ENCODE peak calls at places on chromosomes 11 and 22, in nine cellular contexts. C is upper lobe of right lung, Z is A549, M is mesothelial cell of epicardium, Q is fibroblast of mammary gland, L is uterus, N is Calu3, P is mammary epithelial cell, Y is epithelial cell of esophagus. K is an unnamed sample.

GRCh38 chr11:120273432-120273831 is 33.5 kb downstream of the POU2F3 start:
- DNase-seq in C (no peak), Z (no peak), M (no peak), Q (peak; percentile 47), L (no peak), N (no peak), P (peak; percentile 40), Y (peak; percentile 68), K (no peak)

GRCh38 chr11:6320411-6321207 is at the start of gene CAVIN3:
- DNase-seq in C (peak; percentile 86), Z (peak; percentile 23), M (peak; percentile 54), Q (peak; percentile 88), L (peak; percentile 89), N (peak; percentile 77), P (peak; percentile 92), Y (peak; percentile 89), K (peak; percentile 93)

GRCh38 chr11:28636033-28636432 is 527.8 kb downstream of the METTL15 start:
- DNase-seq in C (no peak), Z (no peak), M (peak; percentile 51), Q (no peak), L (no peak), N (no peak), P (no peak), Y (no peak), K (no peak)

GRCh38 chr11:17387811-17388210 is 648 bp downstream of the KCNJ11 start:
- DNase-seq in C (no peak), Z (no peak), M (no peak), Q (no peak), L (no peak), N (no peak), P (no peak), Y (no peak), K (no peak)

GRCh38 chr22:25153961-25154685 is 45.5 kb upstream of the CRYBB3 start:
- DNase-seq in C (peak; percentile 78), Z (no peak), M (no peak), Q (peak; percentile 26), L (peak; percentile 25), N (peak; percentile 84), P (peak; percentile 92), Y (peak; percentile 94), K (no peak)

GRCh38 chr11:14422052-14422813 is 63.2 kb upstream of the RRAS2 start:
- DNase-seq in C (peak; percentile 81), Z (peak; percentile 85), M (peak; percentile 84), Q (peak; percentile 99), L (peak; percentile 87), N (peak; percentile 62), P (peak; percentile 89), Y (peak; percentile 98), K (no peak)

GRCh38 chr11:20596629-20597129 is 2.7 kb upstream of the SLC6A5 start:
- DNase-seq in C (no peak), Z (no peak), M (no peak), Q (no peak), L (no peak), N (no peak), P (peak; percentile 50), Y (peak; percentile 64), K (no peak)

GRCh38 chr22:22955276-22955798 is 67.7 kb downstream of the IGLL5 start:
- DNase-seq in C (no peak), Z (no peak), M (no peak), Q (no peak), L (no peak), N (no peak), P (peak; percentile 45), Y (peak; percentile 27), K (no peak)

GRCh38 chr11:2885676-2886081 is at the start of gene CDKN1C:
- DNase-seq in C (peak; percentile 92), Z (peak; percentile 78), M (peak; percentile 91), Q (peak; percentile 44), L (peak; percentile 94), N (peak; percentile 85), P (peak; percentile 65), Y (peak; percentile 77), K (peak; percentile 83)

GRCh38 chr11:75474240-75474639 is 41.2 kb upstream of the KLHL35 start:
- DNase-seq in C (no peak), Z (no peak), M (no peak), Q (peak; percentile 39), L (no peak), N (no peak), P (no peak), Y (no peak), K (no peak)

GRCh38 chr11:46889689-46890475 is 28.5 kb downstream of the LRP4 start:
- DNase-seq in C (no peak), Z (peak; percentile 62), M (peak; percentile 78), Q (peak; percentile 75), L (peak; percentile 78), N (peak; percentile 74), P (peak; percentile 55), Y (peak; percentile 74), K (peak; percentile 88)

GRCh38 chr11:64271339-64272132 is 12.9 kb downstream of the BAD start:
- DNase-seq in C (peak; percentile 93), Z (peak; percentile 44), M (peak; percentile 85), Q (peak; percentile 92), L (peak; percentile 97), N (peak; percentile 90), P (peak; percentile 85), Y (peak; percentile 95), K (peak; percentile 91)
- TF ChIP-seq CTCF in C (peak; percentile 26), Z (peak; percentile 20), M (no peak), Q (no peak), L (no peak), N (no peak), P (peak; percentile 22), Y (peak; percentile 18), K (no peak)

GRCh38 chr11:70802185-70802584 is 403.9 kb downstream of the CTTN start:
- DNase-seq in C (no peak), Z (no peak), M (no peak), Q (no peak), L (no peak), N (no peak), P (no peak), Y (no peak), K (no peak)

GRCh38 chr11:70798296-70798695 is 400.0 kb downstream of the CTTN start:
- DNase-seq in C (peak; percentile 55), Z (no peak), M (no peak), Q (no peak), L (no peak), N (no peak), P (no peak), Y (no peak), K (no peak)

GRCh38 chr11:70799386-70799785 is 401.1 kb downstream of the CTTN start:
- DNase-seq in C (peak; percentile 26), Z (no peak), M (no peak), Q (peak; percentile 59), L (no peak), N (no peak), P (no peak), Y (no peak), K (no peak)

GRCh38 chr11:70790671-70791300 is 392.5 kb downstream of the CTTN start:
- DNase-seq in C (peak; percentile 28), Z (no peak), M (no peak), Q (no peak), L (no peak), N (no peak), P (no peak), Y (no peak), K (no peak)

DNA sequence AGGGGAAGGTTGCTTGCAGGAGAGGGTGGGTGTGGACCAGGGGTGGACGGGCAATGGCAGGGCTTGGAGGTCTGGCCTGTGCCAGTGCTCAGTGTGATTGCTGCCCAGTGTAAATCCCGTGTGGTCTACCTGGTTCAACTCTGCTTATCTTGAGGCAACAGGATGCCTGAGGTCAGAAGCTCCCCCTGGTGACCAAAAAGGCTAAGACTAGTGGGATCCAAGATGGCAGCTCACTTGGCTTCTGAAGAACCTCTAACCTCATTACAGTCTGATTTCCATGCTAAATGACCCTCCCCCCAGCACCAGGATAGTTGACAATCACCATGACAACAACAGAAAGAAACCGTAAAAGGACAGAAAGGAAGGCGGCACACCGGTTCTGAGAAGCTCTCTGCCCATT is 398.3 kb downstream of the CTTN start:
- DNase-seq in C (no peak), Z (no peak), M (no peak), Q (no peak), L (no peak), N (no peak), P (no peak), Y (peak; percentile 2), K (peak; percentile 8)
- TF ChIP-seq CTCF in C (no peak), Z (no peak), M (no peak), Q (peak; percentile 10), L (no peak), N (no peak), P (peak; percentile 15), Y (no peak), K (no peak)

GRCh38 chr11:86365566-86365965 is 9.1 kb upstream of the CCDC81 start:
- DNase-seq in C (no peak), Z (no peak), M (no peak), Q (peak; percentile 74), L (no peak), N (no peak), P (no peak), Y (no peak), K (no peak)

GRCh38 chr11:86358720-86359119 is 16.0 kb upstream of the CCDC81 start:
- DNase-seq in C (no peak), Z (no peak), M (no peak), Q (no peak), L (no peak), N (no peak), P (no peak), Y (no peak), K (no peak)

GRCh38 chr11:86363424-86363823 is 11.3 kb upstream of the CCDC81 start:
- DNase-seq in C (no peak), Z (no peak), M (no peak), Q (no peak), L (no peak), N (no peak), P (no peak), Y (no peak), K (no peak)

GRCh38 chr11:86355256-86355655 is 19.4 kb upstream of the CCDC81 start:
- DNase-seq in C (no peak), Z (no peak), M (no peak), Q (no peak), L (no peak), N (no peak), P (no peak), Y (no peak), K (no peak)

DNA sequence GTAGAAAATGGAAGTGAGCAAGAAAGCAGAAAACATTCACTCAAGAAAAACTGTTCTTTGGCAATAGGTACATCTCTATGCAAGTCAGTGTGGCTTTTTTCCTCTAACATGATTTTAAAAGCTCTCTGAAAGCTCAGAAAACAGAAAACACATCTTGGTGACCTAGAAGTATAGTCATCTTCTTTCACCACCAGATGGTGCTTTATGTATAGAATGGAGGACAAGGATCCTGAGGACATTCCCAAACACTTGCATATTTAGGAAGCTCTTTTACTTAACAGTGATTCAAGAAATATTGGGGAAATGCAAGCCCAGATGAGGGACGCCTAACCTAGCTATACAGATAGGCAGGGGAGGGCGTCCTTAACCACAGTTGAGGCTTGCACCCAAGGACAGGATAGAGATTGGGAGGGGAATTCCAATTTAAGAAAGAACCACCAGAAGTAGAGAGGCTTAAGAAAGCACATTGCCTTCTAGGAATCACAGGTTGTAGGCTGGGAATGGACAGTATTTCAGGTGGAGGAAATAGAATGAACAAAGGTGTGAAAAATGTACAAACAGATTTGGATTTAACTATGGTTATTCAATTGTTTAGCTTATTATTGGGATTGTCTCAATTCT is 13.8 kb upstream of the CCDC81 start:
- DNase-seq in C (no peak), Z (peak; percentile 41), M (no peak), Q (peak; percentile 68), L (no peak), N (no peak), P (peak; percentile 31), Y (peak; percentile 58), K (no peak)
- TF ChIP-seq CTCF in C (no peak), Z (peak; percentile 76), M (no peak), Q (peak; percentile 53), L (no peak), N (no peak), P (peak; percentile 64), Y (peak; percentile 57), K (no peak)

GRCh38 chr11:122556605-122557004 is 98.9 kb upstream of the UBASH3B start:
- DNase-seq in C (peak; percentile 68), Z (no peak), M (peak; percentile 71), Q (no peak), L (no peak), N (no peak), P (no peak), Y (peak; percentile 6), K (peak; percentile 19)
- TF ChIP-seq CTCF in C (peak; percentile 23), Z (no peak), M (no peak), Q (no peak), L (no peak), N (no peak), P (no peak), Y (no peak), K (no peak)